ENCODE peak calls at places on chromosome 9, in five cellular contexts. S is GM12878, T is K562, Y is HepG2, G is upper lobe of left lung. V is an unnamed sample.

GRCh38 chr9:14645648-14646047 is 47.6 kb downstream of the ZDHHC21 start:
- ATAC-seq in Y (no peak), G (no peak), T (no peak), S (no peak), V (no peak)

GRCh38 chr9:116202219-116202912 is 48.8 kb downstream of the PAPPA start:
- ATAC-seq in G (no peak), S (no peak), T (no peak), Y (no peak), V (no peak)

GRCh38 chr9:35771524-35771923 is 17.4 kb upstream of the MSMP start:
- ATAC-seq in G (no peak), Y (peak; percentile 35), S (no peak), T (peak; percentile 34), V (no peak)

GRCh38 chr9:34578241-34579096 is 11.1 kb downstream of the CNTFR start:
- ATAC-seq in T (peak; percentile 41), G (no peak), Y (no peak), S (peak; percentile 35), V (no peak)

GRCh38 chr9:15222313-15222712 is 84.7 kb downstream of the TTC39B start:
- ATAC-seq in G (peak; percentile 64), Y (no peak), T (no peak), S (peak; percentile 56), V (peak; percentile 23)

GRCh38 chr9:131262327-131263032 is 13.8 kb downstream of the FAM78A start:
- ATAC-seq in G (no peak), S (peak; percentile 92), Y (no peak), T (no peak), V (no peak)

GRCh38 chr9:71778085-71778484 is 9.8 kb upstream of the CEMIP2 start:
- ATAC-seq in S (no peak), G (no peak), Y (peak; percentile 86), T (no peak), V (no peak)

GRCh38 chr9:3608011-3608410 is 82.2 kb upstream of the RFX3 start:
- ATAC-seq in Y (no peak), T (no peak), S (peak; percentile 94), G (no peak), V (no peak)

GRCh38 chr9:69411931-69412740 is 87.1 kb downstream of the ENTREP1 start:
- ATAC-seq in T (no peak), S (no peak), G (peak; percentile 26), Y (peak; percentile 53), V (no peak)

GRCh38 chr9:93054758-93055704 is 3.5 kb upstream of the SUSD3 start:
- ATAC-seq in Y (no peak), S (no peak), G (no peak), T (no peak), V (no peak)

GRCh38 chr9:77128125-77128789 is 49.1 kb upstream of the VPS13A start:
- ATAC-seq in S (no peak), Y (no peak), T (no peak), G (no peak), V (no peak)

GRCh38 chr9:105681724-105682123 is 12.6 kb upstream of the TMEM38B start:
- ATAC-seq in S (no peak), Y (no peak), G (no peak), T (peak; percentile 96), V (no peak)

GRCh38 chr9:33473216-33473615 is 508 bp downstream of the NOL6 start:
- ATAC-seq in S (peak; percentile 5), Y (peak; percentile 26), T (no peak), G (no peak), V (no peak)

GRCh38 chr9:36191290-36191645 is 547 bp downstream of the CLTA start:
- ATAC-seq in G (no peak), T (peak; percentile 9), S (peak; percentile 43), Y (peak; percentile 10), V (no peak)

GRCh38 chr9:114745108-114745848 is 60.6 kb downstream of the TNFSF15 start:
- ATAC-seq in Y (no peak), G (no peak), S (no peak), T (no peak), V (no peak)

GRCh38 chr9:89675403-89675771 is 70.6 kb downstream of the GADD45G start:
- ATAC-seq in S (no peak), T (no peak), Y (no peak), G (no peak), V (peak; percentile 39)

GRCh38 chr9:130835441-130836298 is 616 bp downstream of the ABL1 start:
- ATAC-seq in S (peak; percentile 53), Y (peak; percentile 24), G (peak; percentile 27), T (peak; percentile 57), V (peak; percentile 50)

GRCh38 chr9:121545875-121546423 is 46.3 kb upstream of the GGTA1 start:
- ATAC-seq in S (peak; percentile 99), T (peak; percentile 99), G (peak; percentile 96), Y (peak; percentile 98), V (peak; percentile 96)
- TF ChIP-seq POLR2AphosphoS5 in S (no peak), T (no peak), G (no peak), Y (no peak), V (peak; percentile 56)

GRCh38 chr9:86098793-86099694 is at the start of gene GOLM1:
- ATAC-seq in S (peak; percentile 84), Y (peak; percentile 86), T (peak; percentile 91), G (peak; percentile 80), V (peak; percentile 92)
- TF ChIP-seq CTCF in S (no peak), Y (no peak), T (no peak), G (peak; percentile 68), V (peak; percentile 37)

GRCh38 chr9:111477677-111478076 is 6.5 kb downstream of the ECPAS start:
- ATAC-seq in Y (no peak), G (no peak), S (no peak), T (no peak), V (no peak)

GRCh38 chr9:111475195-111475594 is 9.0 kb downstream of the ECPAS start:
- ATAC-seq in G (no peak), S (no peak), Y (no peak), T (no peak), V (no peak)

DNA sequence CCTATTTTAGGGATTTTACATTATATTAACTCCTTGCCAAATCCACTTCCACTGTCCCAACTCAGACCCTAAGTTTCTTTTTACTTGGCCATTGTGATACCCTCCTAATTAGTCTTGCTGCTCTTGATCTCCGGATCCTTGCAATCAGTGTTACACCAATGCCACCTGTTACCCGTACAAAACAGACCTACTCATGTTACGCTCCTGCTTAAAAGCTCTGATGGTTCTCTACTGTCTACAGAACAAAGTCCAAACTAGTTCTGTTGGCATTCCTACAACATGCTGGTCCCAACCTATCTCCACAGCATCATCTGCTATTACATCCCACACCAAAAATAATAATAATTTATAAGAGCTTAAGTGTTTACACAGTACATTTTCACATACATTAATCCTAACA is 9.8 kb downstream of the ECPAS start:
- ATAC-seq in G (no peak), T (no peak), Y (peak; percentile 97), S (no peak), V (no peak)
- TF ChIP-seq EP300 in G (no peak), T (no peak), Y (no peak), S (no peak), V (no peak)

DNA sequence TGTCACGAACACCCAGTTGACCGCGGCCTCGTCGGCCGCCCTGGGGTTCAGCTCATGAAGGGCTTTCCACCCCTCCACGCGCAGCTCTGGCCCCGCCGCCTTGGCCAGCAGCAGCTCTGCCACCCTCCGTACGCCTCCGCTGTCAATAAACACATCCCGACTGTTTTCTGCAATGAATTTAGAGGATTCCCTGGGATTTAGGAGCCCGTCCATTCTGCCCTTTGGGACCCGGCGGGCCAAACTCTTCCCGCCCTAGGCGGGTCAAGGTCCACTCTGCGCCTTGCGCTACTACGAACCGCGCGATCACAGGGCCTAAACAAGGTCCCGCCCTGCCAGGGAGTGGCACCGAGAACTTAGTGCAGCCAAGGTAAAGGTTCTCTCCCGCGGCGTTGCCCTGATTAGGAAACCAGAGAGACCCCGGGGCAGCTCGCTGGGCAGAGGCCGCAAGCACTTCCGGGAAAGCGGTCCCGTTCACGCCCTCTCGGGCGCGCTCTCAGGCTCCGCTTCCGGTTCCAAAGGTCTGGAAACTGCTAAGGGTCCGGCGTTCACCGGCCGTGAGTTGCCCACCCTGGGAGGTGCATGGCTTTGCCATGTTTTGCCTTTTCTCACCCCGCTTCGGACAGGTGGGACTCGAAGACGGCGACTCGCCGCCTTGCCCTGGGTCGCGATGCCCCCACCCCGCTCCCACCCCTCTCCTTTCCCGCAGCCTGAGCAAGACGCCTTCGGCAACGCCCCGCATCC is 23.6 kb downstream of the HNRNPK start:
- ATAC-seq in Y (peak; percentile 83), G (peak; percentile 95), T (peak; percentile 95), S (peak; percentile 88), V (peak; percentile 88)
- TF ChIP-seq POLR2AphosphoS5 in Y (peak; percentile 89), G (peak; percentile 42), T (peak; percentile 58), S (peak; percentile 65), V (peak; percentile 41)

GRCh38 chr9:37574241-37574721 is 1.9 kb downstream of the FBXO10 start:
- ATAC-seq in Y (no peak), T (no peak), G (no peak), S (no peak), V (no peak)

GRCh38 chr9:37575511-37575914 is 667 bp downstream of the FBXO10 start:
- ATAC-seq in T (no peak), S (peak; percentile 67), Y (peak; percentile 39), G (no peak), V (peak; percentile 5)

GRCh38 chr9:37574996-37575395 is 1.2 kb downstream of the FBXO10 start:
- ATAC-seq in Y (no peak), T (no peak), G (no peak), S (no peak), V (no peak)

DNA sequence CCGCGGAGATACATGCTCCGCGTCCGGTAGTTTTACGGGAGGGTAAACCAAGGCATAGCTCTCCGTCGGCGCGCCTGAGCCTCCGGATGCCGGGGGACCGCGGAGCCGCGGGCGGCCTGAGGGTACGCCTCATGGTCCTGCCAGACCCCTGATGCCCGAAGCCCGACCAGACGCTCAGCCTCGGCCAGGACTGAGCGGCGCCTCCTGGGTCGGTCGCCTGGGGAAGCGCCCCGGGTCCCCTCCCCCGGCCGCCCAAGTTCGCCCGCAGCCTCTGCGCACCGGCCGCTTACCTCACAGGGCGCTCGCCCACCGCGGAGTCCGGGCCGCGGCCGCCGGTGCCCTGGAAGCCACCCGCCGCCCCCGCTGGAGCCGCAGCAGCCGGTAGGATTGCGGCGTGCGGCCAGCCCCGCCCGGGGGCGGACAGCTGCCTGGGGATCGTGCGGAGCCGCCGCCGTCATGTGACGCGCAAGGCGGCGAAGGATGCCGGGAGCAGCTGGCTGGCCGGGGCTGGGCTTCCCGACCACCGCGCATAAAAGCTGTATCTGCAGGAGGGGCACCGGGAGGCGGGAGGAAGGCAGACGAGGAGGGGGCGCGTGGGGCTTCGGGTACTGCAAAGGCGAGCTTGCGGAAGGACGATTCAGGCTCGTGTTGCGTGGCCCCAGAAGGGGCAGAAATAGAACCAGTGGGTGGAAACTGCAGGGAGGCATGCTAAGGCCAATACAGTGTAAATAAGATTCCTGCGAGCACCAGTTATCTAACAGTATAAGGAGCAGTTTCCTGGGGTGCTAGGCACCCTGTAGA is at the start of gene FBXO10:
- ATAC-seq in Y (peak; percentile 93), S (peak; percentile 87), T (no peak), G (peak; percentile 83), V (peak; percentile 95)
- TF ChIP-seq CTCF in Y (no peak), S (no peak), T (no peak), G (no peak), V (peak; percentile 31)

GRCh38 chr9:109683521-109683920 is 96.5 kb upstream of the PALM2AKAP2 start:
- ATAC-seq in G (no peak), S (no peak), T (no peak), Y (no peak), V (no peak)

DNA sequence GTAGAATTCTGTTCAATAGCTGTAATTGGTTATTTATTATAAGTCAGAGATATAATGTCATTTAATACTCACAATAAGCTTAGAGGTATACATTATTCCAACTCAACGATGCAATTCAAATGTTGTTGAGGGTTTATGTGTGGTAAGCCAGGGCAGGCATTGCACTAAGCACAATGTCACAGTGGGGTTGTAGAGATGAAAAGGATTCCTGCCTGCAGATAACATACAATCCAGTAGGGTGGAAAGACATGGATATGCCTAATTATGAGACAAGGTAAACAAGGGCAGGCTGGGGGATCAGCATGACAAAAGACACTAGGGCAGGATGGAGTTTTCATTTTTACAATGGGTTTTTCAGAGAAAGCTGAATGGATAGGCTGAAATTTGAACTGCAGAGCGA is 98.7 kb upstream of the PALM2AKAP2 start:
- ATAC-seq in Y (no peak), G (no peak), S (no peak), T (no peak), V (no peak)
- TF ChIP-seq EP300 in Y (no peak), G (no peak), S (no peak), T (no peak), V (no peak)

V was measured in gastroesophageal sphincter.